ENCODE peak calls at places on chromosome 7, in six cellular contexts. S is right atrium auricular region, H is kidney epithelial cell, N is GM06990, V is mucosa of descending colon, Z is bronchial epithelial cell. K is an unnamed sample.

GRCh38 chr7:108459922-108460551 is 3.8 kb upstream of the NRCAM start:
- DNase-seq in S (no peak), V (no peak), H (no peak), Z (peak; percentile 29), N (no peak), K (peak; percentile 60)

GRCh38 chr7:50315739-50316671 is 11.5 kb downstream of the IKZF1 start:
- DNase-seq in V (no peak), H (no peak), S (no peak), Z (no peak), N (no peak), K (no peak)

GRCh38 chr7:15749631-15750030 is 63.1 kb upstream of the MEOX2 start:
- DNase-seq in Z (no peak), H (no peak), N (no peak), S (no peak), V (no peak), K (no peak)

GRCh38 chr7:108358553-108358952 is 97.7 kb downstream of the NRCAM start:
- DNase-seq in Z (peak; percentile 75), H (peak; percentile 67), S (no peak), V (no peak), N (no peak), K (no peak)

GRCh38 chr7:18806177-18806576 is 310.6 kb downstream of the HDAC9 start:
- DNase-seq in S (no peak), Z (no peak), V (no peak), H (no peak), N (no peak), K (no peak)

GRCh38 chr7:51060536-51060935 is 256.1 kb downstream of the COBL start:
- DNase-seq in V (no peak), N (no peak), S (peak; percentile 16), Z (no peak), H (no peak), K (no peak)

GRCh38 chr7:84393776-84394175 is 199.2 kb upstream of the SEMA3A start:
- DNase-seq in N (no peak), H (no peak), V (no peak), S (no peak), Z (peak; percentile 23), K (no peak)

GRCh38 chr7:114047889-114048288 is 129.1 kb upstream of the PPP1R3A start:
- DNase-seq in S (no peak), Z (peak; percentile 76), V (no peak), H (peak; percentile 48), N (no peak), K (no peak)

GRCh38 chr7:149355390-149356048 is 93.5 kb downstream of the ZNF783 start:
- DNase-seq in V (no peak), H (no peak), Z (peak; percentile 68), S (no peak), N (no peak), K (no peak)

GRCh38 chr7:155798673-155799439 is 13.4 kb downstream of the SHH start:
- DNase-seq in Z (no peak), S (no peak), V (no peak), N (no peak), H (no peak), K (no peak)
- TF ChIP-seq CTCF in Z (no peak), S (no peak), V (no peak), N (no peak), H (no peak), K (no peak)

DNA sequence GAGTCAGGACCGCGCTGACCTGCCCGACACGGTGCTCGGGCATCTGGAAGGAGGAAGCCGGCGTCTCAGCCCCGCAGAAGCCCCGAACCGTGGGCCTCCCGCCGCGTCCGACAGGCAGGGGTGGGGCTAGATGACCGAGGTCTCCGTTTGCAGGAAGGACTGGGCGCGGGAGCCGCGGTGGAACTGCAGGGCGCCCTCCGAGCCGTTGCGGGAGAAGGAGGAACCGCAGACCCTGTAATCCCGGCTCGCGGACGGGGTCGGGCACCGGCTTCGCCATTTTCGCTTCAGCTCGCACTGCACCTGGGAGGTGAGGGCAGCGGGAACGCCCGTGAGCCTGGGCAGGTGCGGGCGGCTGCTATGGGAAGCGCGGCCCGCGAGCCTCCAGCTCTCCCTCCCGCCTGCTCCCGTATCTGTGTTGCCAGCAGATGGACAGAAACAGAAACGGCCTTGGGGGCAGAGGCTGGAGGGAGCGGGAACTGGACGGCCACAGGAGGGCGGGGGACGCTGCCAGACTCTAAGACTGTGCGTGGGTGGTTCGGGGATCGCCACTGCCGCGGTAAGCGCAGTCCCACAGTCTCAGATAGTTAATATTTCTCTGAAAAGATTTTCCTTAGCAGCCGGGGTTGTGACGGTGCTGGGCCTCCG is 114.1 kb downstream of the VIPR2 start:
- DNase-seq in N (no peak), V (peak; percentile 66), S (peak; percentile 70), Z (no peak), H (no peak), K (no peak)
- TF ChIP-seq CTCF in N (no peak), V (no peak), S (peak; percentile 11), Z (peak; percentile 30), H (peak; percentile 43), K (peak; percentile 9)

DNA sequence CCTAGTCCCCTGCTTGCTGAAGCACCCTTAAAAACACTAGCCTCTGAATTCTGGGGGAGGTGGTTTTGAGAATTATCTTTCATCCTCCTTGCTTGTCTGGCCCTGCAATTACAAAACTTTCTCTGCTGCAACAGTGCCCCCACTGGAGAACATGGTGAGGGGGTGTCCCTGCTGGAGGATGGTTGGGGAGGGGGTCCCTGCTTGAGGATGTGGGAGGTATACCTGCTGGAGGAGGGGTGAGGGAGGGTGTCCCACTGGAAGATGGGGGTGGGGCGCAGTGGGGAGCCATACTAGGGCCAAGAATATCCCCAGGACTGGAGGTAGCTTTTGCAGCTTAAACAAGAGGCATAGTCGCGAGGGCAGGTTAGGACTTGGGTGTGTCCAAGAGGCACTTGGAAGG is 3.2 kb upstream of the POLM start:
- DNase-seq in S (no peak), H (no peak), N (no peak), V (peak; percentile 22), Z (no peak), K (no peak)
- TF ChIP-seq CTCF in S (no peak), H (peak; percentile 9), N (peak; percentile 37), V (no peak), Z (no peak), K (peak; percentile 32)

DNA sequence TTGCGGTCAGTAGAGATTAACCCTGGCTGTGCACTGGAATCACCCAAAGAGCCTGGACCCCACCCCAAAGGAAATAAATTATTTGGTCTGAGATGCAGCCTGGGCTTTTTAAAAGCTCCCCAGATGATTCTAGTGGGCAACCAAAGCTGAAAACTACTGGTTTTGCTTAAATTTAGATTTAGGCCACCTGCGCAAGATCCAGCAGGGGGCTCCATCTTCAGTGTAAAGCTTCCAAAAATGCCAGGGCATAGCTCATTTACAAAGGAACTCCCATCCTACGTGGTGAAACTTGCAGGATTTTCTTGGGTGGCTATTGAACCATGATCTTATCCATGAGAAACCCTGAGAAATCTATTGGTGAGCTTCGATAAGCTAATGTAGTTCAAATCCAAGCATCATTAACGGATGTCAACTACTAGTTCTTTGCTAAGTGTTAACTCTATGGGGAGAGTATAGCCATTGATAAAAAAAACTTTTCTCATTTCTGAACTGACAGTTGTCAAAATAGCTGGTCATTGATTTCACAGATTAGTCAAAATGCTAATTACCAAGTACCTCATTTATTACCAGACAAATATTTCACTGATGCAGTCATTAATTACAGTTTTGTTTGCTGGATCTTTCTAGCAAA is 315.3 kb downstream of the LHFPL3 start:
- DNase-seq in Z (peak; percentile 13), S (no peak), N (no peak), V (no peak), H (no peak), K (peak; percentile 16)
- TF ChIP-seq CTCF in Z (peak; percentile 53), S (no peak), N (peak; percentile 72), V (no peak), H (peak; percentile 65), K (peak; percentile 47)

DNA sequence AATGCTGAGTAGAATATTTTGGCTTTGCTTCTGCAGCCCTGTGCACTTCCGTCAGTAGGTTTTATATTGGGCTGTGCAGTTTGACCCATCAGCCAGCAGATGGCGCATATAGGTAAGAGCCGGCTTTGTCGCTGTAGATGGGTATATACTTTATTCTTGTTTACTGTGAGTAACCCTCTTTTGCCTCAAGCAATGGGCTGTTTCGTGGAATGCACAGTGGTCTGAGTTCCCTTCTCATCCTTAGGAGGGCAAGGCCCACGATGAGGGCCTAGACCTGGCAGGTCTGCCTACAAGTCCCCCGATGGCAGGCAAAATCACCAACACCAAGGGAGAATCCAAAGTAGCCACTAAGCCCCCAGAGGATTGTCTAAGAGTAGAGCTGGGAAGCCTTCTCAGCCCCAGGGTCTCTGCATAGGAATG is 1002.9 kb upstream of the KCND2 start:
- DNase-seq in Z (peak; percentile 69), S (no peak), H (peak; percentile 31), N (peak; percentile 8), V (no peak), K (peak; percentile 6)
- TF ChIP-seq CTCF in Z (peak; percentile 89), S (peak; percentile 28), H (peak; percentile 92), N (peak; percentile 89), V (peak; percentile 40), K (peak; percentile 91)

GRCh38 chr7:47540387-47541093 is 41.4 kb downstream of the TNS3 start:
- DNase-seq in V (peak; percentile 19), Z (no peak), H (no peak), S (no peak), N (no peak), K (no peak)
- TF ChIP-seq CTCF in V (no peak), Z (no peak), H (no peak), S (no peak), N (no peak), K (no peak)

DNA sequence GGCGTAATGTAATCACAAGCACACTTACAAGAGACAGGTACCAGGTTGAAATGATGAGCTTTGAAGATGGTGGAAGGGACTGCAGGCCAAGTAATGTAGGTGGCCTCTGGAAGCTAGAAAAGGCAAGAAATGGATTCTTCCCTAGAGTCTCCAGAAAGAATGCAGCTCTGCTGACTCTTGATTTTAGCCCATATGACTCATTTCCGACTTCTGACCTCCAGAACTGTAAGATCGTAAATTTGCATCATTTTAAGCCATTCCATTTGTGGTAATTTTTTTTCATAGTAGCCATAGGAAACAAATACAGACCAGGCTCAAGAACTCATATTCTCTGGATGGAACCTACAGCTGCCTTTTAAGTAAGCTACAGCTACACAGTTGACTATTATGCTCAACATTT is 315.5 kb downstream of the MAGI2 start:
- DNase-seq in Z (no peak), N (no peak), S (no peak), H (peak; percentile 4), V (no peak), K (no peak)
- TF ChIP-seq CTCF in Z (no peak), N (no peak), S (no peak), H (no peak), V (no peak), K (no peak)

GRCh38 chr7:134460000-134460399 is 1.1 kb upstream of the AKR1B1 start:
- DNase-seq in Z (peak; percentile 25), H (no peak), N (no peak), V (no peak), S (no peak), K (no peak)
- TF ChIP-seq CTCF in Z (no peak), H (no peak), N (no peak), V (no peak), S (no peak), K (no peak)

GRCh38 chr7:41599760-41600159 is 103.1 kb downstream of the INHBA start:
- DNase-seq in V (no peak), N (no peak), H (no peak), Z (no peak), S (no peak), K (no peak)
- TF ChIP-seq CTCF in V (no peak), N (no peak), H (peak; percentile 23), Z (no peak), S (no peak), K (peak; percentile 14)